ENCODE peak calls at places on chromosomes 12 and 14, in four cellular contexts. S, Q, K and R are unnamed samples.

GRCh38 chr14:54788701-54789100 is 113.9 kb downstream of the GCH1 start:
- DNase-seq in S (no peak), Q (no peak), K (no peak), R (no peak)

GRCh38 chr12:9378430-9378835 is 170.2 kb upstream of the PZP start:
- DNase-seq in S (no peak), Q (peak; percentile 44), K (no peak), R (peak; percentile 15)

GRCh38 chr12:107372229-107372658 is 278.9 kb upstream of the CRY1 start:
- DNase-seq in S (peak; percentile 69), Q (no peak), K (no peak), R (peak; percentile 22)

GRCh38 chr14:31898835-31899528 is 178.1 kb upstream of the ARHGAP5 start:
- DNase-seq in S (no peak), Q (no peak), K (no peak), R (peak; percentile 11)

GRCh38 chr12:100661300-100661951 is 87.9 kb downstream of the GAS2L3 start:
- DNase-seq in S (no peak), Q (no peak), K (no peak), R (no peak)

GRCh38 chr14:75835156-75836141 is 146.3 kb downstream of the TGFB3 start:
- DNase-seq in S (no peak), Q (no peak), K (no peak), R (peak; percentile 84)

GRCh38 chr12:131217024-131217586 is 263.4 kb downstream of the ADGRD1 start:
- DNase-seq in S (no peak), Q (no peak), K (no peak), R (no peak)

GRCh38 chr14:81408595-81408994 is 8.5 kb upstream of the STON2 start:
- DNase-seq in S (no peak), Q (no peak), K (no peak), R (no peak)

GRCh38 chr14:53180272-53181221 is 27.4 kb upstream of the DDHD1 start:
- DNase-seq in S (peak; percentile 35), Q (peak; percentile 45), K (no peak), R (no peak)

GRCh38 chr14:67961676-67962075 is 142.1 kb downstream of the RAD51B start:
- DNase-seq in S (no peak), Q (no peak), K (no peak), R (no peak)

GRCh38 chr12:93722757-93723567 is 45.8 kb downstream of the CRADD start:
- DNase-seq in S (no peak), Q (no peak), K (peak; percentile 72), R (no peak)

GRCh38 chr12:124740691-124741137 is 123.0 kb downstream of the SCARB1 start:
- DNase-seq in S (no peak), Q (peak; percentile 55), K (peak; percentile 46), R (peak; percentile 40)

GRCh38 chr12:70774055-70774454 is 136.8 kb upstream of the PTPRB start:
- DNase-seq in S (no peak), Q (peak; percentile 35), K (no peak), R (no peak)

GRCh38 chr12:28409892-28410291 is 219.6 kb downstream of the CCDC91 start:
- DNase-seq in S (no peak), Q (no peak), K (no peak), R (no peak)

GRCh38 chr12:11716794-11717532 is 67.5 kb downstream of the ETV6 start:
- DNase-seq in S (no peak), Q (no peak), K (no peak), R (peak; percentile 68)

GRCh38 chr12:88578821-88579518 is 1.3 kb downstream of the KITLG start:
- DNase-seq in S (no peak), Q (peak; percentile 52), K (peak; percentile 19), R (peak; percentile 61)

GRCh38 chr12:132385923-132386751 is 56.7 kb upstream of the GALNT9 start:
- DNase-seq in S (no peak), Q (no peak), K (no peak), R (no peak)

GRCh38 chr12:70560671-70561070 is 76.6 kb downstream of the PTPRB start:
- DNase-seq in S (no peak), Q (no peak), K (no peak), R (peak; percentile 78)

GRCh38 chr12:16030729-16031128 is 119.6 kb downstream of the DERA start:
- DNase-seq in S (no peak), Q (no peak), K (no peak), R (no peak)

GRCh38 chr12:6084261-6084968 is 40.1 kb downstream of the VWF start:
- DNase-seq in S (no peak), Q (peak; percentile 57), K (no peak), R (peak; percentile 56)

GRCh38 chr14:100621806-100622205 is 34.6 kb upstream of the BEGAIN start:
- DNase-seq in S (no peak), Q (peak; percentile 33), K (no peak), R (no peak)

GRCh38 chr12:51771008-51771407 is 77.5 kb downstream of the FIGNL2 start:
- DNase-seq in S (no peak), Q (no peak), K (no peak), R (peak; percentile 41)

GRCh38 chr12:113727651-113728061 is 238.5 kb downstream of the RBM19 start:
- DNase-seq in S (no peak), Q (peak; percentile 71), K (no peak), R (no peak)

GRCh38 chr12:99339663-99340062 is 307.9 kb upstream of the GARIN6 start:
- DNase-seq in S (no peak), Q (no peak), K (no peak), R (no peak)

GRCh38 chr12:70185301-70185700 is 57.9 kb upstream of the CNOT2 start:
- DNase-seq in S (no peak), Q (no peak), K (no peak), R (no peak)

GRCh38 chr12:104748790-104749189 is 209.3 kb downstream of the SLC41A2 start:
- DNase-seq in S (no peak), Q (no peak), K (no peak), R (no peak)

GRCh38 chr12:93571854-93572711 is at the start of gene SOCS2:
- DNase-seq in S (peak; percentile 25), Q (no peak), K (peak; percentile 25), R (peak; percentile 31)

GRCh38 chr12:12899530-12900380 is 8.4 kb downstream of the GPRC5A start:
- DNase-seq in S (no peak), Q (peak; percentile 76), K (no peak), R (no peak)

GRCh38 chr14:20434701-20435453 is 1.1 kb downstream of the KLHL33 start:
- DNase-seq in S (no peak), Q (no peak), K (peak; percentile 32), R (no peak)

GRCh38 chr12:19692091-19692490 is 252.8 kb downstream of the AEBP2 start:
- DNase-seq in S (no peak), Q (no peak), K (no peak), R (no peak)

GRCh38 chr14:77002889-77003288 is 25.6 kb downstream of the IRF2BPL start:
- DNase-seq in S (no peak), Q (no peak), K (no peak), R (no peak)
- H3K4me1 ChIP-seq in S (peaks cover 9% of the 10 kb centered on the region), Q (peaks cover 18% of the 10 kb centered on the region), K (peaks cover 51% of the 10 kb centered on the region), R (no peaks in the 10 kb centered on the region)

GRCh38 chr14:105853089-105853906 is 326.9 kb downstream of the TMEM121 start:
- DNase-seq in S (no peak), Q (no peak), K (no peak), R (no peak)
- H3K9me3 ChIP-seq in S (no peaks in the 10 kb centered on the region), Q (no peaks in the 10 kb centered on the region), K (no peaks in the 10 kb centered on the region), R (no peaks in the 10 kb centered on the region)

GRCh38 chr12:64583395-64584172 is 26.7 kb upstream of the RASSF3 start:
- DNase-seq in S (no peak), Q (no peak), K (no peak), R (no peak)
- H3K4me3 ChIP-seq in S (peak overlapping the region; percentile 25), Q (no peak overlapping the region), K (no peak overlapping the region), R (no peak overlapping the region)

DNA sequence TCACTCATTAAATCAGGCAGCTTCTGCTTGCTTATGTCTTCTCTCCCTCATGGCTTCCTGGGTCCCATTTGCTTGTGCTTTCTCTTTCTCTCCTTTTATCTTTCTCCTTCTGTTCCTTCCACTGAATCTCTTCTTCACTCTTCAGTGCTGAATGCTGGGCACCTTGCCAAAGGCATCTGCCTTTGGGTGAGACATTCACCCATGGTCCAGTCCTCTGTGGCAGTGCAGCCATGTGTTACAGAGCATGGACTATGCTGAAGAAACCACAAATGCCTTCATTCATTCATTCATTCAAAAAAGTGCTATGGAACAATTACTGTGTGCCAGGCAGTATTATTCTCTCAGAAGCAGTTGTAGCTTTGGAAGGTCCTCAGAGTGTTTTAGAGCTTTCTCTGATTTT is 344.4 kb upstream of the STXBP6 start:
- DNase-seq in S (no peak), Q (no peak), K (no peak), R (no peak)
- H3K4me1 ChIP-seq in S (no peaks in the 10 kb centered on the region), Q (no peaks in the 10 kb centered on the region), K (no peaks in the 10 kb centered on the region), R (no peaks in the 10 kb centered on the region)

GRCh38 chr12:34341362-34341733 is 319.1 kb downstream of the ALG10 start:
- DNase-seq in S (no peak), Q (no peak), K (no peak), R (no peak)
- H3K9me3 ChIP-seq in S (peaks cover 75% of the 10 kb centered on the region), Q (no peaks in the 10 kb centered on the region), K (peaks cover 24% of the 10 kb centered on the region), R (peaks cover 9% of the 10 kb centered on the region)

GRCh38 chr14:99238234-99238633 is 33.8 kb downstream of the BCL11B start:
- DNase-seq in S (no peak), Q (no peak), K (no peak), R (no peak)

GRCh38 chr14:99241314-99242035 is 30.5 kb downstream of the BCL11B start:
- DNase-seq in S (peak; percentile 79), Q (no peak), K (no peak), R (no peak)

GRCh38 chr14:99240512-99241313 is 31.3 kb downstream of the BCL11B start:
- DNase-seq in S (no peak), Q (no peak), K (no peak), R (no peak)

GRCh38 chr14:99237288-99237687 is 34.7 kb downstream of the BCL11B start:
- DNase-seq in S (peak; percentile 55), Q (no peak), K (no peak), R (no peak)

GRCh38 chr14:99239661-99240092 is 32.3 kb downstream of the BCL11B start:
- DNase-seq in S (no peak), Q (no peak), K (no peak), R (no peak)
- H3K4me3 ChIP-seq in S (peak overlapping the region; percentile 29), Q (no peak overlapping the region), K (no peak overlapping the region), R (no peak overlapping the region)

GRCh38 chr14:76957224-76957881 is 71.2 kb downstream of the IRF2BPL start:
- DNase-seq in S (no peak), Q (no peak), K (no peak), R (no peak)
- H3K4me1 ChIP-seq in S (peaks cover 45% of the 10 kb centered on the region), Q (peaks cover 94% of the 10 kb centered on the region), K (peaks cover 62% of the 10 kb centered on the region), R (peaks cover 6% of the 10 kb centered on the region)

DNA sequence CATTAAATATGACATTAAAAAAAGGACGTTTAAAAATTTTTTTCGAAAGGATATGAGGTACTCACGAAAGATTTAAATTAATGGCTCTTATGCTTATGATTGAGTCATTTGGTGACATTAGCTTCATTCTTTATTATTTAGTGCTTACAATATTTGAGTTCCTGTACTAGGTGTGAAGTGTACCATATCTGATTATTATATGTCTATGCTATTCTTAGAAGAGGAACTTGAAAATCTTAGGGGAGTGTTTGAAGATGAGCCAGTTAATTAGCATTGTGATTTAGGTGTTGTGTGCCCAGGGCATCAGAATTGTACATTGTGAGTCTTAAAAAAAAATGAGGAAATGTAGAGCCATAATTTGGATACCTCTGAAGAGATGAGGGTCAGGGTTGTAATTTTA is 118.6 kb downstream of the FUT8 start:
- DNase-seq in S (no peak), Q (no peak), K (no peak), R (no peak)
- H3K9me3 ChIP-seq in S (peaks cover 14% of the 10 kb centered on the region), Q (no peaks in the 10 kb centered on the region), K (no peaks in the 10 kb centered on the region), R (no peaks in the 10 kb centered on the region)